ENCODE peak calls at places on chromosomes 5 and 9, in nine cellular contexts. P, N, V, K, W, O, I, Z and E are unnamed samples.
A peak's percentile ranks its signal among the peaks of the same experiment; 100 is the strongest.

GRCh38 chr5:178240341-178240741 is 7.7 kb upstream of the PHYKPL start:
- DNase-seq in P (no peak), N (no peak), V (no peak), K (no peak), W (no peak), O (no peak), I (peak; percentile 38), Z (no peak), E (peak; percentile 74)

GRCh38 chr5:151156732-151157402 is 712 bp downstream of the ANXA6 start:
- DNase-seq in P (no peak), N (no peak), V (peak; percentile 71), K (no peak), W (no peak), O (peak; percentile 35), I (no peak), Z (no peak), E (no peak)

GRCh38 chr5:34535944-34536628 is 120.0 kb upstream of the RAI14 start:
- DNase-seq in P (no peak), N (no peak), V (no peak), K (no peak), W (no peak), O (no peak), I (no peak), Z (no peak), E (no peak)

GRCh38 chr9:130051855-130052254 is 1.9 kb upstream of the GPR107 start:
- DNase-seq in P (no peak), N (no peak), V (no peak), K (no peak), W (no peak), O (no peak), I (no peak), Z (no peak), E (no peak)

GRCh38 chr5:169106906-169107305 is 194.0 kb downstream of the SLIT3 start:
- DNase-seq in P (no peak), N (no peak), V (no peak), K (no peak), W (no peak), O (no peak), I (no peak), Z (no peak), E (no peak)

GRCh38 chr9:6997330-6997729 is 239.6 kb downstream of the KDM4C start:
- DNase-seq in P (no peak), N (no peak), V (no peak), K (no peak), W (no peak), O (no peak), I (no peak), Z (no peak), E (no peak)

GRCh38 chr5:67206381-67207328 is 10.1 kb upstream of the CD180 start:
- DNase-seq in P (peak; percentile 39), N (peak; percentile 84), V (peak; percentile 94), K (no peak), W (no peak), O (no peak), I (peak; percentile 68), Z (no peak), E (no peak)

GRCh38 chr5:76351577-76351976 is 51.5 kb upstream of the IQGAP2 start:
- DNase-seq in P (no peak), N (no peak), V (no peak), K (no peak), W (no peak), O (no peak), I (no peak), Z (no peak), E (no peak)

GRCh38 chr5:168946363-168946762 is 354.6 kb downstream of the SLIT3 start:
- DNase-seq in P (no peak), N (no peak), V (no peak), K (peak; percentile 36), W (peak; percentile 44), O (no peak), I (no peak), Z (no peak), E (no peak)

GRCh38 chr9:7432989-7433388 is 366.6 kb downstream of the DMAC1 start:
- DNase-seq in P (no peak), N (no peak), V (no peak), K (no peak), W (no peak), O (no peak), I (no peak), Z (no peak), E (no peak)

GRCh38 chr5:111227805-111228204 is 3.6 kb downstream of the CAMK4 start:
- DNase-seq in P (no peak), N (no peak), V (peak; percentile 73), K (no peak), W (no peak), O (peak; percentile 21), I (no peak), Z (no peak), E (no peak)

GRCh38 chr5:179142434-179143198 is 82.4 kb downstream of the ZNF354C start:
- DNase-seq in P (no peak), N (no peak), V (no peak), K (no peak), W (no peak), O (peak; percentile 57), I (no peak), Z (no peak), E (peak; percentile 13)

GRCh38 chr5:95613514-95613913 is 6.4 kb upstream of the GPR150 start:
- DNase-seq in P (no peak), N (no peak), V (no peak), K (no peak), W (no peak), O (no peak), I (no peak), Z (no peak), E (no peak)

GRCh38 chr9:111158375-111158774 is 120.1 kb upstream of the LPAR1 start:
- DNase-seq in P (no peak), N (no peak), V (no peak), K (no peak), W (no peak), O (no peak), I (no peak), Z (no peak), E (no peak)

GRCh38 chr5:151470440-151470839 is 23.0 kb downstream of the SLC36A1 start:
- DNase-seq in P (no peak), N (no peak), V (no peak), K (peak; percentile 50), W (no peak), O (no peak), I (no peak), Z (no peak), E (no peak)

GRCh38 chr5:131230406-131230805 is 33.4 kb upstream of the CDC42SE2 start:
- DNase-seq in P (no peak), N (peak; percentile 23), V (no peak), K (no peak), W (no peak), O (no peak), I (no peak), Z (no peak), E (no peak)

GRCh38 chr9:16625831-16626230 is 244.6 kb downstream of the BNC2 start:
- DNase-seq in P (no peak), N (no peak), V (no peak), K (no peak), W (no peak), O (no peak), I (no peak), Z (no peak), E (no peak)

GRCh38 chr5:72415926-72416325 is 91.3 kb downstream of the ZNF366 start:
- DNase-seq in P (no peak), N (no peak), V (no peak), K (no peak), W (no peak), O (no peak), I (no peak), Z (no peak), E (no peak)

GRCh38 chr9:37994639-37995347 is 74.2 kb downstream of the SHB start:
- DNase-seq in P (no peak), N (no peak), V (no peak), K (peak; percentile 62), W (peak; percentile 80), O (peak; percentile 68), I (peak; percentile 90), Z (peak; percentile 91), E (no peak)

GRCh38 chr9:1362845-1363244 is 312.7 kb downstream of the DMRT2 start:
- DNase-seq in P (no peak), N (no peak), V (no peak), K (no peak), W (no peak), O (no peak), I (no peak), Z (no peak), E (no peak)

GRCh38 chr5:147188200-147189108 is 46.4 kb upstream of the STK32A start:
- DNase-seq in P (no peak), N (peak; percentile 59), V (no peak), K (peak; percentile 84), W (no peak), O (peak; percentile 68), I (no peak), Z (peak; percentile 5), E (no peak)

GRCh38 chr9:17837931-17838330 is 259.1 kb downstream of the SH3GL2 start:
- DNase-seq in P (no peak), N (peak; percentile 19), V (no peak), K (no peak), W (no peak), O (no peak), I (no peak), Z (no peak), E (no peak)

GRCh38 chr9:133368249-133368881 is 7.5 kb downstream of the SURF4 start:
- DNase-seq in P (no peak), N (no peak), V (no peak), K (peak; percentile 61), W (no peak), O (no peak), I (no peak), Z (no peak), E (no peak)

GRCh38 chr9:3868466-3868865 is 342.7 kb upstream of the RFX3 start:
- DNase-seq in P (no peak), N (no peak), V (no peak), K (no peak), W (no peak), O (no peak), I (no peak), Z (no peak), E (no peak)

GRCh38 chr5:134086943-134087305 is 27.6 kb upstream of the TCF7 start:
- DNase-seq in P (no peak), N (no peak), V (peak; percentile 90), K (no peak), W (no peak), O (no peak), I (no peak), Z (no peak), E (peak; percentile 35)

GRCh38 chr9:134320195-134320885 is 5.9 kb upstream of the RXRA start:
- DNase-seq in P (no peak), N (no peak), V (no peak), K (no peak), W (no peak), O (no peak), I (peak; percentile 39), Z (no peak), E (peak; percentile 84)

GRCh38 chr9:118170032-118170955 is 466.1 kb downstream of the TLR4 start:
- DNase-seq in P (no peak), N (peak; percentile 63), V (no peak), K (peak; percentile 68), W (no peak), O (peak; percentile 3), I (no peak), Z (peak; percentile 48), E (no peak)

GRCh38 chr9:78121488-78121887 is 89.9 kb upstream of the GNAQ start:
- DNase-seq in P (peak; percentile 24), N (peak; percentile 55), V (peak; percentile 79), K (peak; percentile 64), W (peak; percentile 73), O (peak; percentile 33), I (peak; percentile 83), Z (peak; percentile 51), E (no peak)

GRCh38 chr9:90044263-90044662 is 439.5 kb downstream of the GADD45G start:
- DNase-seq in P (no peak), N (peak; percentile 40), V (no peak), K (peak; percentile 81), W (no peak), O (no peak), I (no peak), Z (no peak), E (no peak)

GRCh38 chr9:116549061-116549664 is 137.9 kb upstream of the TRIM32 start:
- DNase-seq in P (no peak), N (peak; percentile 89), V (no peak), K (no peak), W (peak; percentile 90), O (peak; percentile 93), I (peak; percentile 70), Z (no peak), E (no peak)

GRCh38 chr5:173984218-173984617 is 4.8 kb upstream of the C5orf47 start:
- DNase-seq in P (no peak), N (peak; percentile 49), V (no peak), K (no peak), W (no peak), O (no peak), I (no peak), Z (no peak), E (no peak)